ENCODE peak calls at places on chromosome 1, in five cellular contexts. One of them, this sample, is unnamed. For H3K4me1, the result is how much of the 10 kb centered on the place peaks cover.

GRCh38 chr1:59570524-59570923 is 244.2 kb upstream of the HOOK1 start:
- DNase-seq in fibroblast of lung: peak
- DNase-seq in Peyer's patch: no peak
- DNase-seq in H1: no peak
- DNase-seq in CD8-positive, alpha-beta T cell: no peak
- DNase-seq in this sample: no peak

GRCh38 chr1:64006276-64007051 is 197.0 kb upstream of the UBE2U start:
- DNase-seq in CD8-positive, alpha-beta T cell: no peak
- DNase-seq in fibroblast of lung: peak
- DNase-seq in Peyer's patch: no peak
- DNase-seq in H1: no peak
- DNase-seq in this sample: no peak

GRCh38 chr1:221643404-221644175 is 98.3 kb downstream of the DUSP10 start:
- DNase-seq in fibroblast of lung: no peak
- DNase-seq in Peyer's patch: no peak
- DNase-seq in H1: no peak
- DNase-seq in CD8-positive, alpha-beta T cell: no peak
- DNase-seq in this sample: no peak

GRCh38 chr1:186531561-186532165 is 70.7 kb upstream of the PDC start:
- DNase-seq in CD8-positive, alpha-beta T cell: no peak
- DNase-seq in Peyer's patch: no peak
- DNase-seq in fibroblast of lung: peak
- DNase-seq in H1: no peak
- DNase-seq in this sample: no peak

GRCh38 chr1:196517193-196517592 is 91.0 kb downstream of the KCNT2 start:
- DNase-seq in H1: no peak
- DNase-seq in fibroblast of lung: no peak
- DNase-seq in Peyer's patch: no peak
- DNase-seq in CD8-positive, alpha-beta T cell: no peak
- DNase-seq in this sample: no peak

GRCh38 chr1:160375788-160376524 is 9.1 kb downstream of the NHLH1 start:
- DNase-seq in CD8-positive, alpha-beta T cell: no peak
- DNase-seq in Peyer's patch: no peak
- DNase-seq in fibroblast of lung: peak
- DNase-seq in H1: no peak
- DNase-seq in this sample: no peak

GRCh38 chr1:150563340-150564038 is 14.3 kb downstream of the ADAMTSL4 start:
- DNase-seq in CD8-positive, alpha-beta T cell: no peak
- DNase-seq in fibroblast of lung: no peak
- DNase-seq in Peyer's patch: peak
- DNase-seq in H1: no peak
- DNase-seq in this sample: no peak

GRCh38 chr1:8663090-8663802 is 154.2 kb downstream of the RERE start:
- DNase-seq in fibroblast of lung: no peak
- DNase-seq in Peyer's patch: no peak
- DNase-seq in H1: no peak
- DNase-seq in CD8-positive, alpha-beta T cell: no peak
- DNase-seq in this sample: no peak

GRCh38 chr1:167715653-167716302 is 6.0 kb upstream of the MPZL1 start:
- DNase-seq in fibroblast of lung: no peak
- DNase-seq in H1: no peak
- DNase-seq in Peyer's patch: no peak
- DNase-seq in CD8-positive, alpha-beta T cell: no peak
- DNase-seq in this sample: no peak

GRCh38 chr1:153678519-153679336 is at the start of gene NPR1:
- DNase-seq in CD8-positive, alpha-beta T cell: no peak
- DNase-seq in H1: peak
- DNase-seq in Peyer's patch: peak
- DNase-seq in fibroblast of lung: no peak
- DNase-seq in this sample: no peak

GRCh38 chr1:153677718-153678518 is 570 bp upstream of the NPR1 start:
- DNase-seq in fibroblast of lung: peak
- DNase-seq in CD8-positive, alpha-beta T cell: no peak
- DNase-seq in H1: peak
- DNase-seq in Peyer's patch: no peak
- DNase-seq in this sample: no peak

GRCh38 chr1:153682730-153683129 is 4.2 kb downstream of the NPR1 start:
- DNase-seq in fibroblast of lung: no peak
- DNase-seq in CD8-positive, alpha-beta T cell: no peak
- DNase-seq in Peyer's patch: no peak
- DNase-seq in H1: no peak
- DNase-seq in this sample: no peak

GRCh38 chr1:153679337-153680119 is 1.0 kb downstream of the NPR1 start:
- DNase-seq in CD8-positive, alpha-beta T cell: no peak
- DNase-seq in Peyer's patch: no peak
- DNase-seq in fibroblast of lung: no peak
- DNase-seq in H1: peak
- DNase-seq in this sample: no peak

DNA sequence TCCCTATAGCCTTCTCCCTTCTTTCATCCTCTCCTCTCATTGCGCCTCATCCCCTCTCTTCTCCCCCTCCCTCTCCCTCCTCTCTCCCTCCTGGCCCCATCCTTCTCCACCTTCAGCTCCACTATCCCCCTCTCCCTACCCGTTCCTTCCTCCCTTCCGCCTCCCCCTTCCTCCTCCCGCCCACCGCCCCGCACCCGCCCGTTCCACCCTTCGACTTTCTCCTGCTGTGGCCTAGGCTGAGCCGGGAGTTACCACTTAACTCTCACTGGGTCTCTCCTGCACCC is 1.6 kb downstream of the NPR1 start:
- DNase-seq in H1: no peak
- DNase-seq in CD8-positive, alpha-beta T cell: no peak
- DNase-seq in fibroblast of lung: no peak
- DNase-seq in Peyer's patch: no peak
- DNase-seq in this sample: no peak
- H3K4me3 ChIP-seq in H1: peak
- H3K4me3 ChIP-seq in CD8-positive, alpha-beta T cell: no peak
- H3K4me3 ChIP-seq in fibroblast of lung: no peak
- H3K4me3 ChIP-seq in Peyer's patch: no peak
- H3K4me3 ChIP-seq in this sample: no peak

GRCh38 chr1:15417365-15417934 is 7.8 kb downstream of the EFHD2 start:
- DNase-seq in CD8-positive, alpha-beta T cell: no peak
- DNase-seq in fibroblast of lung: peak
- DNase-seq in Peyer's patch: peak
- DNase-seq in H1: no peak
- DNase-seq in this sample: no peak
- H3K4me1 ChIP-seq in CD8-positive, alpha-beta T cell: under half
- H3K4me1 ChIP-seq in fibroblast of lung: under half
- H3K4me1 ChIP-seq in Peyer's patch: under half
- H3K4me1 ChIP-seq in H1: under half
- H3K4me1 ChIP-seq in this sample: under half

GRCh38 chr1:40162791-40163441 is 1.7 kb downstream of the RLF start:
- DNase-seq in H1: no peak
- DNase-seq in fibroblast of lung: peak
- DNase-seq in Peyer's patch: no peak
- DNase-seq in CD8-positive, alpha-beta T cell: no peak
- DNase-seq in this sample: no peak
- TF ChIP-seq CTCF in H1: no peak
- TF ChIP-seq CTCF in fibroblast of lung: no peak
- TF ChIP-seq CTCF in Peyer's patch: no peak
- TF ChIP-seq CTCF in CD8-positive, alpha-beta T cell: no peak
- TF ChIP-seq CTCF in this sample: no peak

DNA sequence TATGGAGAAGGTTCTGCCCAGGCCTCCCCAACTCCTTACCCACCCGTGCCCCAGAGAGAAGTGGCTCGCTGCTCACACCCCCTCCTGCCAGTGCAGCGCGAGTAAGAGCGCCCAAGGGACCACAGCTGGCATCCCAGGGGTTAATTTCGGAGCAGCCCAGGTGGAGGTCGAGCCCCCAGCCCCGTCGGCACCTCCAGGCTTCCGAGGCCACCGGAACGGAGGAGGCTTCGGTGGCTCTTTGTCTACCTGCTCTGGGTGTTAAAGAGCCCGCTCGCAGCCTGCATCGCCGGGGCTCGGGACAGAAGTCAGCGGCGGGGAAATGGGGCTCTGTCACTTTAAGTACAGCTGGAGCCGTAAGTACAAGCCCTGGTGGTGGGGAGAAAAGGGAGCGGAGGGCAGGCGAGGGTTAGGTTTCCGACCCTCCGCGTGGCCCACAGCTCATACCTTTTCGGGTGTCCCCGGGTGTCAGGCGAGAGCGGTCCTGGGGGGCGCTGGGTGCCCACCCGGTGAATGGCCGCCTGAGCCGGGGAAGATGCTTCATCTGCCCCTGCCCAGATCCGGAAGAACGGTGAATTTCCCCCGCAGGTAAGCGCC is 89.4 kb upstream of the IPO9 start:
- DNase-seq in H1: peak
- DNase-seq in fibroblast of lung: no peak
- DNase-seq in Peyer's patch: peak
- DNase-seq in CD8-positive, alpha-beta T cell: no peak
- DNase-seq in this sample: no peak
- H3K4me3 ChIP-seq in H1: peak
- H3K4me3 ChIP-seq in fibroblast of lung: peak
- H3K4me3 ChIP-seq in Peyer's patch: peak
- H3K4me3 ChIP-seq in CD8-positive, alpha-beta T cell: peak
- H3K4me3 ChIP-seq in this sample: peak

DNA sequence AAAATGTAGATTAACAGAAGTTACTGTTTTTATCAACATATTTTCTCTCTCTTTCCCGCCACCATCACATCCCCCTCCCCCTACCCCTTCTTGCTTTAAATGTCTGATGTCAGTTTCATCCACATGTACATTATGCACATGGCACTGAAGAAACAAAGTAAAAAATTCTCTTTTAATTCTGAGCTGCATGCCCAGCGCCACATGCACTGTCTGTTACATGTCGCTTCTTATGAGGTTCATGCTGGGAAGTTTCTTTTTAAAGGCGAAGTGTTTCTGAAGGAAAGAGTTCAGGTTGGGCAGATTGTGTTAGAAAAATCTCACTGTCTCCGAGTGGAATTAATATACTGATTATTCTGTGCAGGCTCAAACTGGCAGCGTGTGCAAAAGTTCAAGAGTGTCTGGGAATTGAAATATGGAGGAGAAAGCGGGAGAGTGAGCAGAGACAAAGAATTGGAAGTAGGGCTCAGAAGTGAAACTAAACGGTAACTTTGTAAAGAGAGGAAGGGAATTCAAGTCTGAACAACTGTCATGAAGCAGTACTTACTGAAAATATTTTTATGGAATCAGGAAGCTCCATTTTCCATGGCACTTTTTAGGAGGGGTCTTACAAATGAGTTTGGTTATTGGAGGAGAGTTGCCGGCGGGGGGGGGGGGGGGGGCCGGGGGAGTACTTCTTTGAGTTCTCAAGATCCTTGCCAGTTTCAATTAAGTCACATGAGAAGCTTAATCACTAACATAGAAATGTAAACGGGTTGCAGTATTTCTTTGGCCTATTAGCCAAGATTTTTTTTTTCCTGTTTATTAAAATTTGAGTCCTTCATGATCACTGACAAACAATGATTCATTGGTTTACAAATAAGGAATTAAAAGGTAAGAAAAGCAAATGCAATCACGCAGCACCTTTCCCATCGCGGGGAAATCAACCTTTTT is 217.7 kb downstream of the SDCCAG8 start:
- DNase-seq in H1: no peak
- DNase-seq in fibroblast of lung: peak
- DNase-seq in CD8-positive, alpha-beta T cell: no peak
- DNase-seq in Peyer's patch: no peak
- DNase-seq in this sample: no peak
- H3K4me1 ChIP-seq in H1: under half
- H3K4me1 ChIP-seq in fibroblast of lung: under half
- H3K4me1 ChIP-seq in CD8-positive, alpha-beta T cell: under half
- H3K4me1 ChIP-seq in Peyer's patch: under half
- H3K4me1 ChIP-seq in this sample: under half

GRCh38 chr1:235892734-235893413 is 26.2 kb upstream of the LYST start:
- DNase-seq in H1: no peak
- DNase-seq in Peyer's patch: no peak
- DNase-seq in CD8-positive, alpha-beta T cell: no peak
- DNase-seq in fibroblast of lung: no peak
- DNase-seq in this sample: no peak
- TF ChIP-seq CTCF in H1: no peak
- TF ChIP-seq CTCF in Peyer's patch: no peak
- TF ChIP-seq CTCF in CD8-positive, alpha-beta T cell: no peak
- TF ChIP-seq CTCF in fibroblast of lung: no peak
- TF ChIP-seq CTCF in this sample: no peak

This sample was measured in RWPE2.